ENCODE peak calls at places on chromosomes 13 and 19, in nine cellular contexts. O, X, G, N, U, K, E, B and S are unnamed samples.

GRCh38 chr19:47156861-47157454 is 26.3 kb downstream of the SAE1 start:
- DNase-seq in G (no peak), K (peak), X (no peak), U (no peak), O (no peak), B (peak), E (no peak), N (no peak), S (no peak)

GRCh38 chr19:51158474-51159129 is 16.5 kb downstream of the SIGLEC7 start:
- DNase-seq in O (no peak), N (peak), K (peak), B (peak), E (peak), G (no peak), X (peak), U (peak), S (peak)

GRCh38 chr13:58547419-58547818 is 915.9 kb downstream of the PCDH17 start:
- DNase-seq in O (no peak), B (no peak), G (no peak), U (no peak), N (no peak), X (no peak), K (no peak), E (no peak), S (no peak)

GRCh38 chr19:10292206-10292788 is 2.5 kb downstream of the ICAM5 start:
- DNase-seq in K (peak), N (peak), G (peak), E (peak), B (peak), U (peak), X (no peak), O (peak), S (no peak)

GRCh38 chr19:52336117-52336811 is at the start of gene ZNF610:
- DNase-seq in G (peak), U (peak), O (peak), N (peak), B (peak), K (peak), E (peak), X (peak), S (peak)

GRCh38 chr19:32691291-32691951 is at the start of gene NUDT19:
- DNase-seq in U (peak), B (peak), N (no peak), O (peak), G (peak), X (peak), K (peak), E (peak), S (peak)

GRCh38 chr13:66657165-66657895 is 572.8 kb downstream of the PCDH9 start:
- DNase-seq in B (peak), K (peak), O (peak), N (no peak), U (peak), X (peak), G (no peak), E (peak), S (no peak)

GRCh38 chr13:99614465-99614885 is 113.2 kb downstream of the TM9SF2 start:
- DNase-seq in X (no peak), O (no peak), E (no peak), B (peak), K (peak), U (no peak), G (no peak), N (no peak), S (no peak)

GRCh38 chr19:52200044-52200443 is 10.2 kb downstream of the PPP2R1A start:
- DNase-seq in U (no peak), G (peak), B (peak), X (no peak), E (peak), K (peak), N (no peak), O (peak), S (peak)

GRCh38 chr19:46537136-46538097 is 41.8 kb upstream of the PNMA8B start:
- DNase-seq in O (no peak), K (peak), B (peak), X (no peak), G (peak), N (peak), E (peak), U (peak), S (no peak)

GRCh38 chr13:101627556-101627943 is 175.1 kb downstream of the ITGBL1 start:
- DNase-seq in B (no peak), U (no peak), X (no peak), G (no peak), K (no peak), N (no peak), O (no peak), E (no peak), S (no peak)

GRCh38 chr19:49851456-49852259 is 699 bp downstream of the PTOV1 start:
- DNase-seq in N (peak), G (peak), U (peak), O (peak), B (peak), E (no peak), X (peak), K (no peak), S (no peak)

GRCh38 chr19:16801599-16801998 is 27.6 kb upstream of the SIN3B start:
- DNase-seq in N (no peak), G (no peak), K (peak), U (no peak), B (peak), O (no peak), E (no peak), X (no peak), S (no peak)

GRCh38 chr19:9171393-9171991 is 7.3 kb upstream of the OR7D2 start:
- DNase-seq in G (no peak), X (no peak), N (no peak), E (peak), B (no peak), U (no peak), O (no peak), K (peak), S (no peak)

GRCh38 chr13:52399708-52400107 is 6.3 kb downstream of the THSD1 start:
- DNase-seq in G (no peak), O (no peak), U (no peak), N (no peak), E (no peak), B (no peak), K (peak), X (no peak), S (no peak)

GRCh38 chr13:74201530-74201929 is 67.3 kb upstream of the KLF12 start:
- DNase-seq in G (no peak), B (no peak), E (no peak), O (no peak), N (no peak), K (no peak), U (no peak), X (no peak), S (no peak)

GRCh38 chr13:99164226-99164625 is 36.4 kb upstream of the UBAC2 start:
- DNase-seq in X (no peak), U (no peak), O (no peak), N (no peak), G (no peak), B (no peak), E (no peak), K (no peak), S (no peak)

GRCh38 chr13:111506131-111506530 is 185.7 kb downstream of the TEX29 start:
- DNase-seq in U (no peak), K (no peak), N (no peak), X (no peak), O (no peak), G (no peak), B (no peak), E (no peak), S (no peak)

GRCh38 chr19:7871280-7871529 is 3.0 kb downstream of the PRR36 start:
- DNase-seq in N (no peak), U (no peak), O (no peak), G (no peak), E (no peak), X (no peak), B (no peak), K (no peak), S (no peak)

GRCh38 chr19:52993342-52994178 is 20.2 kb upstream of the ERVV-1 start:
- DNase-seq in E (peak), X (no peak), U (peak), N (peak), B (peak), G (peak), O (peak), K (peak), S (peak)

GRCh38 chr13:60244381-60244780 is 80.7 kb upstream of the DIAPH3 start:
- DNase-seq in B (no peak), X (no peak), O (no peak), G (no peak), N (no peak), U (no peak), K (no peak), E (no peak), S (no peak)

GRCh38 chr19:1154731-1155351 is 19.2 kb downstream of the SBNO2 start:
- DNase-seq in N (no peak), X (no peak), B (peak), K (peak), U (peak), O (no peak), E (peak), G (peak), S (peak)

GRCh38 chr19:23378948-23379347 is 16.3 kb downstream of the ZNF91 start:
- DNase-seq in G (no peak), E (no peak), X (no peak), O (no peak), N (no peak), U (no peak), B (no peak), K (peak), S (no peak)

GRCh38 chr13:27347373-27347772 is 76.7 kb downstream of the RASL11A start:
- DNase-seq in E (no peak), U (no peak), N (no peak), X (no peak), G (no peak), O (no peak), B (no peak), K (no peak), S (no peak)

GRCh38 chr13:111183087-111183645 is 68.1 kb downstream of the ARHGEF7 start:
- DNase-seq in G (no peak), N (no peak), E (no peak), O (no peak), K (no peak), B (no peak), U (no peak), X (no peak), S (no peak)

GRCh38 chr13:107434347-107434746 is 781.0 kb downstream of the LIG4 start:
- DNase-seq in N (no peak), U (no peak), K (no peak), E (no peak), O (no peak), G (no peak), B (no peak), X (no peak), S (no peak)

GRCh38 chr13:33250594-33250993 is 35.0 kb downstream of the STARD13 start:
- DNase-seq in O (no peak), B (no peak), N (no peak), X (no peak), G (no peak), U (no peak), E (no peak), K (peak), S (no peak)

GRCh38 chr19:14497347-14497921 is 1.5 kb upstream of the GIPC1 start:
- DNase-seq in U (peak), K (no peak), B (no peak), O (peak), X (no peak), N (no peak), G (no peak), E (no peak), S (no peak)

GRCh38 chr19:28929026-28929425 is 283.9 kb downstream of the UQCRFS1 start:
- DNase-seq in U (no peak), G (no peak), N (no peak), K (peak), E (no peak), X (no peak), B (no peak), O (no peak), S (no peak)

GRCh38 chr19:7658219-7658686 is 10.6 kb upstream of the RETN start:
- DNase-seq in U (no peak), O (peak), G (no peak), E (no peak), K (no peak), B (peak), N (no peak), X (peak), S (no peak)

GRCh38 chr13:98824376-98825160 is 72.1 kb upstream of the SLC15A1 start:
- DNase-seq in O (no peak), G (no peak), X (no peak), U (no peak), E (no peak), K (no peak), N (no peak), B (no peak), S (no peak)

GRCh38 chr13:82323101-82323500 is 1559.2 kb downstream of the SLITRK1 start:
- DNase-seq in O (no peak), N (no peak), K (no peak), E (no peak), U (no peak), X (no peak), B (no peak), G (no peak), S (no peak)

GRCh38 chr13:84607614-84608013 is 725.3 kb upstream of the SLITRK1 start:
- DNase-seq in X (no peak), K (peak), U (no peak), G (peak), E (peak), B (peak), N (no peak), O (no peak), S (no peak)

GRCh38 chr13:77696006-77696862 is 1.3 kb upstream of the SLAIN1 start:
- DNase-seq in B (no peak), O (peak), U (no peak), K (no peak), N (no peak), G (no peak), E (no peak), X (no peak), S (no peak)